ENCODE peak calls at places on chromosomes 12 and 14, in ten cellular contexts. M, K, Y, F, V, O, X, C, S and J are unnamed samples.

GRCh38 chr12:76374395-76375020 is 26.3 kb upstream of the BBS10 start:
- DNase-seq in S (no peak), F (no peak), K (no peak), X (no peak), Y (no peak), C (no peak), V (no peak), O (no peak), M (no peak), J (no peak)

GRCh38 chr14:32761381-32761968 is 177.2 kb upstream of the NPAS3 start:
- DNase-seq in F (no peak), C (no peak), Y (no peak), M (no peak), O (peak), S (no peak), K (no peak), V (no peak), X (no peak), J (no peak)

GRCh38 chr12:106974525-106974924 is 12.4 kb downstream of the MTERF2 start:
- DNase-seq in X (no peak), K (no peak), O (no peak), C (no peak), F (no peak), S (no peak), V (no peak), Y (no peak), M (no peak), J (no peak)

GRCh38 chr12:56071648-56072047 is 8.3 kb upstream of the ERBB3 start:
- DNase-seq in K (no peak), Y (no peak), S (no peak), X (no peak), V (no peak), M (no peak), F (no peak), O (no peak), C (no peak), J (no peak)

GRCh38 chr12:14836336-14837210 is 6.8 kb downstream of the ART4 start:
- DNase-seq in M (no peak), V (no peak), S (no peak), O (no peak), X (peak), F (no peak), C (no peak), K (no peak), Y (no peak), J (no peak)

GRCh38 chr12:119156401-119156800 is 22.3 kb upstream of the HSPB8 start:
- DNase-seq in F (no peak), X (no peak), K (no peak), O (no peak), Y (no peak), S (no peak), C (peak), M (peak), V (no peak), J (no peak)

GRCh38 chr12:29782285-29782820 is 1.4 kb downstream of the TMTC1 start:
- DNase-seq in S (no peak), C (no peak), V (no peak), K (no peak), X (no peak), M (no peak), Y (no peak), F (no peak), O (no peak), J (no peak)

GRCh38 chr12:69338120-69338859 is 9.9 kb upstream of the LYZ start:
- DNase-seq in X (no peak), C (no peak), M (no peak), O (no peak), K (no peak), F (no peak), V (no peak), Y (no peak), S (no peak), J (no peak)

GRCh38 chr12:110543252-110543959 is 39.7 kb downstream of the PPTC7 start:
- DNase-seq in F (peak), K (peak), Y (peak), C (no peak), O (no peak), X (no peak), M (peak), V (peak), S (peak), J (peak)

GRCh38 chr12:100447405-100447804 is 26.3 kb upstream of the NR1H4 start:
- DNase-seq in F (no peak), C (no peak), X (no peak), M (no peak), Y (no peak), V (no peak), S (no peak), K (no peak), O (no peak), J (no peak)

GRCh38 chr12:116609715-116610114 is 50.5 kb downstream of the MAP1LC3B2 start:
- DNase-seq in X (peak), K (no peak), S (no peak), M (no peak), F (no peak), C (peak), O (no peak), Y (no peak), V (no peak), J (no peak)

GRCh38 chr14:105888784-105889665 is 362.6 kb downstream of the TMEM121 start:
- DNase-seq in K (no peak), O (no peak), F (no peak), C (no peak), S (peak), Y (peak), V (peak), X (no peak), M (peak), J (no peak)

GRCh38 chr14:37903561-37904191 is 304.0 kb upstream of the SSTR1 start:
- DNase-seq in X (peak), C (peak), Y (no peak), V (no peak), K (no peak), O (peak), M (no peak), F (no peak), S (no peak), J (no peak)

GRCh38 chr12:31370645-31371620 is 45.0 kb upstream of the SINHCAF start:
- DNase-seq in X (no peak), K (no peak), S (peak), C (no peak), M (no peak), F (no peak), O (no peak), Y (no peak), V (no peak), J (no peak)
- TF ChIP-seq POLR2A in X (no peak), K (no peak), S (no peak), C (no peak), M (no peak), F (no peak), O (no peak), Y (no peak), V (no peak), J (no peak)

GRCh38 chr14:21501568-21501967 is 9.6 kb downstream of the METTL3 start:
- DNase-seq in K (no peak), M (no peak), F (no peak), X (no peak), S (no peak), Y (no peak), O (no peak), V (no peak), C (no peak), J (no peak)

GRCh38 chr14:21505009-21505553 is 6.1 kb downstream of the METTL3 start:
- DNase-seq in M (no peak), C (no peak), O (no peak), Y (no peak), S (no peak), X (peak), F (no peak), V (no peak), K (no peak), J (no peak)

GRCh38 chr14:21498540-21499526 is 12.3 kb downstream of the METTL3 start:
- DNase-seq in O (no peak), X (peak), F (no peak), C (peak), K (no peak), M (no peak), S (no peak), Y (no peak), V (no peak), J (no peak)

GRCh38 chr14:21506557-21506956 is 4.6 kb downstream of the METTL3 start:
- DNase-seq in V (no peak), X (no peak), F (no peak), C (no peak), K (no peak), M (no peak), O (no peak), S (no peak), Y (no peak), J (no peak)

GRCh38 chr14:21503376-21503775 is 7.8 kb downstream of the METTL3 start:
- DNase-seq in S (no peak), F (no peak), O (no peak), C (no peak), X (no peak), M (no peak), Y (no peak), K (no peak), V (no peak), J (no peak)
- TF ChIP-seq POLR2A in S (no peak), F (no peak), O (no peak), C (no peak), X (no peak), M (no peak), Y (no peak), K (no peak), V (no peak), J (no peak)

GRCh38 chr12:82870825-82871377 is 184.2 kb downstream of the TMTC2 start:
- DNase-seq in M (no peak), K (no peak), S (no peak), Y (no peak), X (no peak), V (no peak), F (no peak), C (no peak), O (no peak), J (no peak)
- TF ChIP-seq POLR2A in M (no peak), K (no peak), S (no peak), Y (no peak), X (no peak), V (no peak), F (no peak), C (no peak), O (no peak), J (no peak)

GRCh38 chr12:48717252-48717695 is 767 bp upstream of the CCNT1 start:
- DNase-seq in O (no peak), K (no peak), M (no peak), Y (no peak), S (no peak), C (no peak), F (no peak), X (no peak), V (no peak), J (no peak)
- TF ChIP-seq POLR2A in O (no peak), K (no peak), M (no peak), Y (no peak), S (no peak), C (no peak), F (no peak), X (no peak), V (no peak), J (no peak)

DNA sequence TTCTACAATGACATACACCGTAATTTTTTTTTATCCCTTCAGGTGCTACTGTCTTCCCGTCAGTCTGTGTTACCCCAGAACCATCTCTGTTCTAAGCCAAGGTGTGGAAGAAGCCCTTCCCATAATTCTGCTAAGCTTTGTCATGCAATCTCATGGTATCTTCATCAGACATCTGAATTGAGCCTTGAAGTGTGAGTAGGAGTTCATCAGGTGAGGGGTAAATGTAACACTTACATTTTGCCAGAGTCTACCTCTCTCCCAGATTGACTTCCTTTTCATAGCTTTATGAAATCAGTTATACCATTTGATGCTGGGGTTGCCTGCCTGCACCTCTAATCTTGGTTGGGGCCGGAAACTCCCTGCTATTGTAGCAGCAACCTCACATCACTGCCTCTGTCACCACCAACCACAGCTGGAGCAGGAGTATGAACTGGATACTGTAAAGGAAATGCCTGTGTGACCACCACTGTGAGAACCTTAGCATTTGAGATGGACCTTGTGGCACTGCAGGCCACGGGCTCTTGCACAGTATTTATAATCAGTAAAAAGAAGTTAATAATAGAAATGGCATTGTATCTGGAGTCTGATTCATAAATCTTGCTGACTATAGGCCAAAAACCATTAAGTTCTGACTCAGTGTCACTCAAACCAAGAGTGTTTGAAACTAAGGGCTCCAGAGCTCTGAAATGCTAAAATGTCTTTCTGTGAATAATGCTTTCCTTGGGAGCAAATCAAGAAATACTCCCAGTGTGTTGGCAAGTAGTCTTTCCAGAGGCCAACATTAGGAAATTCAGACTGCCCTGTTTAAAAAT is 58.6 kb upstream of the STK38L start:
- DNase-seq in V (no peak), O (no peak), F (no peak), K (no peak), C (no peak), X (no peak), M (no peak), Y (no peak), S (no peak), J (no peak)
- TF ChIP-seq POLR2A in V (no peak), O (no peak), F (no peak), K (no peak), C (no peak), X (no peak), M (no peak), Y (no peak), S (no peak), J (no peak)

GRCh38 chr12:71685961-71686657 is at the start of gene TMEM19:
- DNase-seq in M (peak), X (peak), C (peak), V (peak), F (peak), K (peak), O (peak), S (peak), Y (peak), J (peak)
- TF ChIP-seq POLR2A in M (peak), X (peak), C (peak), V (peak), F (no peak), K (no peak), O (peak), S (peak), Y (no peak), J (peak)

DNA sequence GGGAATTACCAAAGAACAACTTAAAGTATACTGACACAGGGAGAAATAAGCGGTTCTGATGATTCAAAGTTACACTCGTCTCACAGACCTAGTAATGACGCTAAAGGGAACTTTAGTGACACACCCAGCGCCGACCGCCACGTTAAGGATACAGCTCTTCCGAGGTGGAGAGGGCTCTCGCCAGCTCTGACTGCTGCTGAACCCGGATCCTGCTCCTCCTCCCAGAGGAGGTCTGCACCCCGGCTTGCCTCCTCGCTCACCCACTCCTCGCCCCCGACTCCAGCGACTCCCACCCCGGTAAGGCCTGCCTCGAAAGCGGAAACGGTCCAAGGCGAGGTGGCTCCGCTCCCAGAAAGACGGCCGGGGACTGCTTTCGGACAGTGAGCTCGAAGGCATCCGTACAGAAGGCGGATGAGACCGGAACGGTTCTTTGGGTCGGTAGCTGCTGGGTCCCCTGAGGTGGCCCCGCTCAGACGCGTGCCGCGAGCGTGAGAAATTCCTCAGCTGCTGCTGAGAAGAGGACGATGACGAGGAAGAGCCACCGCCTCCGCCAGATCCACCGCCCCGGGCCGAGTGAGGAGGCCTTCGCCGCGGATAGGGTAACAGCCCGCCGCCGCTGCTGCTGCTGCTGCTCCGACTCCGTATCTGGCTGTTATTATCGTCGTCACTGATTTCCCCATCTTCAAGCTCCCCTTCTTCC is 637 bp downstream of the ZFC3H1 start:
- DNase-seq in S (peak), X (peak), O (peak), M (peak), V (peak), K (peak), Y (peak), F (peak), C (peak), J (peak)
- TF ChIP-seq POLR2A in S (peak), X (no peak), O (peak), M (peak), V (no peak), K (no peak), Y (no peak), F (no peak), C (no peak), J (no peak)

DNA sequence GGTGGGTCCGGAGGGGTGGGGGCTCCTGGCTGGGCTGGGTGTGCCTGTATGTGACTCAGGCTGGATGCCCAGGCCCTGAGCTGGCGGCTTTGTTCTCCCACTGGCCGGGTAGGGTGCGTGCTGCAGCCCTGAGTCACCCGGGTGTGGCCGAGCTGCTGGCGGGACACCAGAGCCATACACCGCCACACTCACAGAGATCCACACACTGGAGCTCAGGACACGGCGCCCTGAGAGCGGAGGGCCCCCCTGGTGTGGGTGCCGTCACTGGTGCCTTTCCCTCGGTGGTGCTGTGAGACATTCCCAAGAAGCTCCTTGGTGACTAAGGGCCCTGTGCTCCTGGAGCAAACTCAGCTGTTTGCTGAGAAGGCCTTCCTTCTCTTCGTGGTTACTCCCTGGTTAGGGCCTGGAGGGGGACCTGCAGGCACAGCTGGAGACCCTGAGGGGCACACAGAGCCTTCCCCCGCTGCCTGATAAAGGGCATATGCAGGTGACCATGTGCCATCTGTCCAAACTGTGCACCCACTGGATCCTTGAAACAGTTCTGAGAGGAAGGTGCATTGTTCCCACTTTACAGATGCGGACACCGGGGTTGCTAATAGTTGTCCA is 44.3 kb downstream of the KRT80 start:
- DNase-seq in F (peak), K (peak), Y (peak), X (peak), O (peak), C (peak), V (peak), M (peak), S (peak), J (peak)
- TF ChIP-seq POLR2A in F (peak), K (no peak), Y (no peak), X (peak), O (peak), C (no peak), V (no peak), M (peak), S (peak), J (no peak)

GRCh38 chr14:24178399-24179178 is 6.7 kb downstream of the REC8 start:
- DNase-seq in Y (no peak), K (no peak), V (no peak), O (no peak), X (no peak), F (no peak), C (no peak), S (no peak), M (no peak), J (no peak)

GRCh38 chr14:24181251-24182077 is 7.2 kb downstream of the IPO4 start:
- DNase-seq in S (peak), V (no peak), Y (no peak), M (no peak), O (no peak), X (no peak), C (no peak), F (no peak), K (no peak), J (no peak)

GRCh38 chr14:24179961-24180726 is 8.3 kb downstream of the REC8 start:
- DNase-seq in F (no peak), V (no peak), Y (no peak), O (no peak), C (no peak), X (no peak), K (no peak), S (no peak), M (no peak), J (no peak)

GRCh38 chr14:24177928-24178327 is 6.0 kb downstream of the REC8 start:
- DNase-seq in X (no peak), M (no peak), O (no peak), K (no peak), Y (no peak), S (peak), F (no peak), V (no peak), C (no peak), J (no peak)

DNA sequence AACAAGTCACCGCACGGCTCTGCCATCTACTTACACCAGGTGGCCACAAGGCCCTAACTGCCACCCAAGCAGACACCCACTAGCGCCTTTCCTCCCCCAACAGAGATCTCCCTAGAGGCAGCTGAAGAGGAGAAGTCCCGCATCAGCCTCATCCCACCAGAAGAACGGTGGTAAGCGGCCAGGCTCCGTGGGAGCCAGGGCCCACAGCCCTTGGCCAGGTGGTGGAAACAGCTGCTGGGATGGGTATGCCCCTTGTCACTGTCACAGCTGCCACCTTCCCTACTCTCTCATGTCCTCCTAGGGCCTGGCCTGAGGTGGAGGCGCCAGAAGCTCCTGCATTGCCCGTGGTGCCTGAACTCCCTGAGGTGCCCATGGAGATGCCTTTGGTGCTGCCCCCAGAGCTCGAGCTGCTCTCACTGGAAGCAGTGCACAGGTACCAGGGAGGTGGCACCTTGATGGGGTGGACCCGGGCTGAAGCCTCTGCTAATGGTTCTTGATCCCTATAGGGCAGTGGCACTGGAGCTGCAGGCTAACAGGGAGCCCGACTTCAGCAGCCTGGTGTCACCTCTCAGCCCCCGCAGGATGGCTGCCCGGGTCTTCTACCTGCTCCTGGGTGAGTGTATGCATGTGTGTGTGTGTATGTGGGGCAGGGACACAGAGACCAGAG is 7.5 kb downstream of the REC8 start:
- DNase-seq in S (peak), X (no peak), Y (no peak), O (no peak), K (no peak), F (no peak), M (no peak), C (no peak), V (no peak), J (no peak)
- TF ChIP-seq POLR2A in S (no peak), X (no peak), Y (no peak), O (no peak), K (no peak), F (no peak), M (no peak), C (no peak), V (no peak), J (no peak)

GRCh38 chr14:39043352-39043943 is 59.6 kb downstream of the SEC23A start:
- DNase-seq in M (no peak), F (no peak), Y (no peak), X (no peak), K (no peak), O (no peak), V (no peak), C (no peak), S (no peak), J (no peak)
- TF ChIP-seq POLR2A in M (no peak), F (no peak), Y (no peak), X (no peak), K (no peak), O (no peak), V (no peak), C (no peak), S (no peak), J (no peak)